ENCODE peak calls at places on chromosome 16, in five cellular contexts. One of them, this sample, is unnamed.

GRCh38 chr16:7992616-7993015 is 597.7 kb downstream of the TMEM114 start:
- DNase-seq in NCI-H1092 treated with DMSO at 0.1 percent for 48 hours: no peak
- DNase-seq in nucleus accumbens: no peak
- DNase-seq in fibroblast of lung: no peak
- DNase-seq in KG1: no peak
- DNase-seq in this sample: no peak

GRCh38 chr16:46673320-46674013 is 15.5 kb downstream of the VPS35 start:
- DNase-seq in fibroblast of lung: peak
- DNase-seq in KG1: no peak
- DNase-seq in nucleus accumbens: no peak
- DNase-seq in NCI-H1092 treated with DMSO at 0.1 percent for 48 hours: peak
- DNase-seq in this sample: peak

GRCh38 chr16:80230328-80231117 is 310.3 kb upstream of the DYNLRB2 start:
- DNase-seq in nucleus accumbens: no peak
- DNase-seq in fibroblast of lung: peak
- DNase-seq in KG1: no peak
- DNase-seq in NCI-H1092 treated with DMSO at 0.1 percent for 48 hours: no peak
- DNase-seq in this sample: no peak

GRCh38 chr16:75916431-75916830 is 190.1 kb upstream of the CPHXL start:
- DNase-seq in fibroblast of lung: no peak
- DNase-seq in KG1: no peak
- DNase-seq in nucleus accumbens: no peak
- DNase-seq in NCI-H1092 treated with DMSO at 0.1 percent for 48 hours: no peak
- DNase-seq in this sample: peak

GRCh38 chr16:11565665-11566064 is 21.1 kb downstream of the LITAF start:
- DNase-seq in KG1: no peak
- DNase-seq in fibroblast of lung: no peak
- DNase-seq in nucleus accumbens: no peak
- DNase-seq in NCI-H1092 treated with DMSO at 0.1 percent for 48 hours: no peak
- DNase-seq in this sample: no peak

GRCh38 chr16:64771273-64771672 is 350.6 kb downstream of the CDH11 start:
- DNase-seq in KG1: no peak
- DNase-seq in NCI-H1092 treated with DMSO at 0.1 percent for 48 hours: no peak
- DNase-seq in nucleus accumbens: no peak
- DNase-seq in fibroblast of lung: no peak
- DNase-seq in this sample: no peak

GRCh38 chr16:55301385-55302008 is 22.5 kb upstream of the IRX6 start:
- DNase-seq in NCI-H1092 treated with DMSO at 0.1 percent for 48 hours: no peak
- DNase-seq in nucleus accumbens: no peak
- DNase-seq in fibroblast of lung: no peak
- DNase-seq in KG1: no peak
- DNase-seq in this sample: no peak

GRCh38 chr16:84631882-84632281 is 14.0 kb upstream of the COTL1 start:
- DNase-seq in NCI-H1092 treated with DMSO at 0.1 percent for 48 hours: no peak
- DNase-seq in fibroblast of lung: no peak
- DNase-seq in nucleus accumbens: no peak
- DNase-seq in KG1: no peak
- DNase-seq in this sample: no peak

GRCh38 chr16:15650698-15651161 is 685 bp downstream of the NDE1 start:
- DNase-seq in fibroblast of lung: peak
- DNase-seq in nucleus accumbens: no peak
- DNase-seq in NCI-H1092 treated with DMSO at 0.1 percent for 48 hours: no peak
- DNase-seq in KG1: peak
- DNase-seq in this sample: peak

GRCh38 chr16:1109648-1110047 is 13.6 kb upstream of the C1QTNF8 start:
- DNase-seq in nucleus accumbens: no peak
- DNase-seq in KG1: no peak
- DNase-seq in fibroblast of lung: no peak
- DNase-seq in NCI-H1092 treated with DMSO at 0.1 percent for 48 hours: no peak
- DNase-seq in this sample: no peak

GRCh38 chr16:68479271-68479670 is 31.0 kb upstream of the SMPD3 start:
- DNase-seq in NCI-H1092 treated with DMSO at 0.1 percent for 48 hours: no peak
- DNase-seq in fibroblast of lung: no peak
- DNase-seq in KG1: no peak
- DNase-seq in nucleus accumbens: no peak
- DNase-seq in this sample: no peak

GRCh38 chr16:56321159-56321558 is 104.2 kb downstream of the AMFR start:
- DNase-seq in nucleus accumbens: no peak
- DNase-seq in NCI-H1092 treated with DMSO at 0.1 percent for 48 hours: no peak
- DNase-seq in KG1: no peak
- DNase-seq in fibroblast of lung: no peak
- DNase-seq in this sample: no peak

GRCh38 chr16:74785031-74785430 is 10.4 kb upstream of the FA2H start:
- DNase-seq in nucleus accumbens: no peak
- DNase-seq in fibroblast of lung: no peak
- DNase-seq in KG1: no peak
- DNase-seq in NCI-H1092 treated with DMSO at 0.1 percent for 48 hours: no peak
- DNase-seq in this sample: no peak

GRCh38 chr16:80437707-80438106 is 103.1 kb upstream of the DYNLRB2 start:
- DNase-seq in nucleus accumbens: no peak
- DNase-seq in fibroblast of lung: no peak
- DNase-seq in NCI-H1092 treated with DMSO at 0.1 percent for 48 hours: no peak
- DNase-seq in KG1: no peak
- DNase-seq in this sample: no peak

GRCh38 chr16:50535506-50536257 is 12.5 kb upstream of the NKD1 start:
- DNase-seq in fibroblast of lung: no peak
- DNase-seq in nucleus accumbens: no peak
- DNase-seq in NCI-H1092 treated with DMSO at 0.1 percent for 48 hours: no peak
- DNase-seq in KG1: no peak
- DNase-seq in this sample: no peak

GRCh38 chr16:787261-787966 is 767 bp downstream of the RPUSD1 start:
- DNase-seq in KG1: no peak
- DNase-seq in fibroblast of lung: no peak
- DNase-seq in nucleus accumbens: no peak
- DNase-seq in NCI-H1092 treated with DMSO at 0.1 percent for 48 hours: no peak
- DNase-seq in this sample: no peak

GRCh38 chr16:87203060-87203656 is 114.0 kb downstream of the C16orf95 start:
- DNase-seq in NCI-H1092 treated with DMSO at 0.1 percent for 48 hours: peak
- DNase-seq in nucleus accumbens: no peak
- DNase-seq in fibroblast of lung: peak
- DNase-seq in KG1: peak
- DNase-seq in this sample: peak

GRCh38 chr16:75801307-75801706 is 75.0 kb upstream of the CPHXL start:
- DNase-seq in KG1: no peak
- DNase-seq in nucleus accumbens: no peak
- DNase-seq in NCI-H1092 treated with DMSO at 0.1 percent for 48 hours: no peak
- DNase-seq in fibroblast of lung: no peak
- DNase-seq in this sample: peak

GRCh38 chr16:79168321-79168720 is 432.2 kb downstream of the MAF start:
- DNase-seq in NCI-H1092 treated with DMSO at 0.1 percent for 48 hours: no peak
- DNase-seq in fibroblast of lung: no peak
- DNase-seq in nucleus accumbens: no peak
- DNase-seq in KG1: no peak
- DNase-seq in this sample: no peak

This sample was measured in amniotic epithelial cell.